ENCODE peak calls at places on chromosomes 4 and X, in seven cellular contexts. One of them, this sample, is unnamed.

GRCh38 chrX:150573702-150574101 is 5.3 kb downstream of the MTM1 start:
- DNase-seq in activated T-cell treated with anti-CD3 and anti-CD28 coated beads, Interleukin-2, amount 50 U/mL, for 72 hours: peak; percentile 63
- DNase-seq in NCI-H524: no peak
- DNase-seq in endodermal cell: no peak
- DNase-seq in GM12865: peak; percentile 55
- DNase-seq in stimulated activated naive B cell treated with anti-CD40 and anti-IgM and Interleukin-4, amounts not matched to agents 10 μg/mL and 1 μg/mL and 100 μg/mL, for 72 hours: no peak
- DNase-seq in astrocyte: no peak
- DNase-seq in this sample: peak; percentile 62

GRCh38 chrX:155048997-155049619 is 21.8 kb downstream of the CMC4 start:
- DNase-seq in activated T-cell treated with anti-CD3 and anti-CD28 coated beads, Interleukin-2, amount 50 U/mL, for 72 hours: peak; percentile 55
- DNase-seq in NCI-H524: peak; percentile 66
- DNase-seq in endodermal cell: peak; percentile 85
- DNase-seq in GM12865: peak; percentile 60
- DNase-seq in stimulated activated naive B cell treated with anti-CD40 and anti-IgM and Interleukin-4, amounts not matched to agents 10 μg/mL and 1 μg/mL and 100 μg/mL, for 72 hours: no peak
- DNase-seq in astrocyte: no peak
- DNase-seq in this sample: peak; percentile 47

GRCh38 chrX:24990585-24990984 is 25.2 kb downstream of the ARX start:
- DNase-seq in activated T-cell treated with anti-CD3 and anti-CD28 coated beads, Interleukin-2, amount 50 U/mL, for 72 hours: no peak
- DNase-seq in NCI-H524: no peak
- DNase-seq in endodermal cell: peak; percentile 72
- DNase-seq in GM12865: no peak
- DNase-seq in stimulated activated naive B cell treated with anti-CD40 and anti-IgM and Interleukin-4, amounts not matched to agents 10 μg/mL and 1 μg/mL and 100 μg/mL, for 72 hours: no peak
- DNase-seq in astrocyte: no peak
- DNase-seq in this sample: no peak

GRCh38 chr4:109977854-109978501 is 65.3 kb downstream of the EGF start:
- DNase-seq in activated T-cell treated with anti-CD3 and anti-CD28 coated beads, Interleukin-2, amount 50 U/mL, for 72 hours: no peak
- DNase-seq in NCI-H524: peak; percentile 36
- DNase-seq in endodermal cell: no peak
- DNase-seq in GM12865: peak; percentile 20
- DNase-seq in stimulated activated naive B cell treated with anti-CD40 and anti-IgM and Interleukin-4, amounts not matched to agents 10 μg/mL and 1 μg/mL and 100 μg/mL, for 72 hours: no peak
- DNase-seq in astrocyte: peak; percentile 45
- DNase-seq in this sample: no peak

GRCh38 chrX:129777218-129777768 is 2.5 kb upstream of the SASH3 start:
- DNase-seq in activated T-cell treated with anti-CD3 and anti-CD28 coated beads, Interleukin-2, amount 50 U/mL, for 72 hours: peak; percentile 79
- DNase-seq in NCI-H524: no peak
- DNase-seq in endodermal cell: no peak
- DNase-seq in GM12865: peak; percentile 88
- DNase-seq in stimulated activated naive B cell treated with anti-CD40 and anti-IgM and Interleukin-4, amounts not matched to agents 10 μg/mL and 1 μg/mL and 100 μg/mL, for 72 hours: peak; percentile 71
- DNase-seq in astrocyte: no peak
- DNase-seq in this sample: peak; percentile 80

GRCh38 chr4:8230891-8231290 is 31.8 kb downstream of the SH3TC1 start:
- DNase-seq in activated T-cell treated with anti-CD3 and anti-CD28 coated beads, Interleukin-2, amount 50 U/mL, for 72 hours: no peak
- DNase-seq in NCI-H524: no peak
- DNase-seq in endodermal cell: no peak
- DNase-seq in GM12865: no peak
- DNase-seq in stimulated activated naive B cell treated with anti-CD40 and anti-IgM and Interleukin-4, amounts not matched to agents 10 μg/mL and 1 μg/mL and 100 μg/mL, for 72 hours: no peak
- DNase-seq in astrocyte: no peak
- DNase-seq in this sample: no peak

GRCh38 chr4:179605196-179605595 is 2163.0 kb upstream of the AGA start:
- DNase-seq in activated T-cell treated with anti-CD3 and anti-CD28 coated beads, Interleukin-2, amount 50 U/mL, for 72 hours: no peak
- DNase-seq in NCI-H524: no peak
- DNase-seq in endodermal cell: no peak
- DNase-seq in GM12865: no peak
- DNase-seq in stimulated activated naive B cell treated with anti-CD40 and anti-IgM and Interleukin-4, amounts not matched to agents 10 μg/mL and 1 μg/mL and 100 μg/mL, for 72 hours: no peak
- DNase-seq in astrocyte: peak; percentile 86
- DNase-seq in this sample: no peak

GRCh38 chr4:13860126-13860525 is 232.6 kb upstream of the BOD1L1 start:
- DNase-seq in activated T-cell treated with anti-CD3 and anti-CD28 coated beads, Interleukin-2, amount 50 U/mL, for 72 hours: no peak
- DNase-seq in NCI-H524: peak; percentile 7
- DNase-seq in endodermal cell: peak; percentile 49
- DNase-seq in GM12865: no peak
- DNase-seq in stimulated activated naive B cell treated with anti-CD40 and anti-IgM and Interleukin-4, amounts not matched to agents 10 μg/mL and 1 μg/mL and 100 μg/mL, for 72 hours: no peak
- DNase-seq in astrocyte: no peak
- DNase-seq in this sample: no peak

GRCh38 chr4:11438647-11439046 is 10.0 kb upstream of the HS3ST1 start:
- DNase-seq in activated T-cell treated with anti-CD3 and anti-CD28 coated beads, Interleukin-2, amount 50 U/mL, for 72 hours: no peak
- DNase-seq in NCI-H524: no peak
- DNase-seq in endodermal cell: no peak
- DNase-seq in GM12865: no peak
- DNase-seq in stimulated activated naive B cell treated with anti-CD40 and anti-IgM and Interleukin-4, amounts not matched to agents 10 μg/mL and 1 μg/mL and 100 μg/mL, for 72 hours: no peak
- DNase-seq in astrocyte: no peak
- DNase-seq in this sample: no peak

GRCh38 chr4:47031011-47031678 is at the start of gene GABRB1:
- DNase-seq in activated T-cell treated with anti-CD3 and anti-CD28 coated beads, Interleukin-2, amount 50 U/mL, for 72 hours: peak; percentile 26
- DNase-seq in NCI-H524: peak; percentile 75
- DNase-seq in endodermal cell: peak; percentile 91
- DNase-seq in GM12865: peak; percentile 2
- DNase-seq in stimulated activated naive B cell treated with anti-CD40 and anti-IgM and Interleukin-4, amounts not matched to agents 10 μg/mL and 1 μg/mL and 100 μg/mL, for 72 hours: no peak
- DNase-seq in astrocyte: peak; percentile 36
- DNase-seq in this sample: peak; percentile 5